ENCODE peak calls at places on chromosomes 4 and X, in six cellular contexts. P, V, K, Q, X and W are unnamed samples.

GRCh38 chr4:182206916-182207315 is 36.3 kb upstream of the TENM3 start:
- DNase-seq in P (no peak), V (no peak), K (no peak), Q (no peak), X (no peak), W (no peak)

GRCh38 chr4:168551945-168552695 is 55.3 kb downstream of the PALLD start:
- DNase-seq in P (peak), V (no peak), K (peak), Q (no peak), X (no peak), W (no peak)

GRCh38 chrX:13046035-13046851 is 1.8 kb upstream of the FAM9C start:
- DNase-seq in P (no peak), V (no peak), K (no peak), Q (no peak), X (no peak), W (no peak)

GRCh38 chr4:20251796-20252655 is at the start of gene SLIT2:
- DNase-seq in P (peak), V (peak), K (peak), Q (peak), X (peak), W (no peak)

GRCh38 chr4:55318541-55319129 is 27.4 kb upstream of the SRD5A3 start:
- DNase-seq in P (no peak), V (no peak), K (no peak), Q (no peak), X (no peak), W (no peak)

GRCh38 chrX:10756365-10756915 is 136.1 kb upstream of the MID1 start:
- DNase-seq in P (peak), V (peak), K (peak), Q (peak), X (peak), W (peak)

GRCh38 chrX:9683350-9683749 is 82.3 kb downstream of the GPR143 start:
- DNase-seq in P (no peak), V (no peak), K (no peak), Q (no peak), X (no peak), W (no peak)

GRCh38 chrX:57918750-57919436 is 8.6 kb upstream of the ZXDA start:
- DNase-seq in P (peak), V (no peak), K (no peak), Q (peak), X (no peak), W (no peak)

GRCh38 chrX:103276581-103277002 is at the start of gene TCEAL5:
- DNase-seq in P (no peak), V (no peak), K (no peak), Q (no peak), X (no peak), W (no peak)

GRCh38 chrX:31258163-31258562 is 186.3 kb upstream of the FTHL17 start:
- DNase-seq in P (peak), V (no peak), K (no peak), Q (no peak), X (no peak), W (no peak)

GRCh38 chr4:82839624-82840023 is 41.0 kb upstream of the SCD5 start:
- DNase-seq in P (peak), V (no peak), K (no peak), Q (no peak), X (no peak), W (no peak)

GRCh38 chr4:126973201-126973600 is 659.6 kb upstream of the INTU start:
- DNase-seq in P (no peak), V (no peak), K (no peak), Q (no peak), X (no peak), W (no peak)

GRCh38 chrX:4579999-4580398 is 866.5 kb upstream of the PRKX start:
- DNase-seq in P (no peak), V (no peak), K (no peak), Q (no peak), X (no peak), W (no peak)

GRCh38 chrX:7689791-7690412 is 153.1 kb upstream of the VCX start:
- DNase-seq in P (no peak), V (no peak), K (peak), Q (no peak), X (no peak), W (peak)

GRCh38 chrX:35289952-35290351 is 347.4 kb downstream of the FAM47B start:
- DNase-seq in P (no peak), V (no peak), K (no peak), Q (no peak), X (no peak), W (peak)

GRCh38 chr4:31365006-31365690 is 645.0 kb downstream of the PCDH7 start:
- DNase-seq in P (peak), V (peak), K (no peak), Q (no peak), X (no peak), W (no peak)